ENCODE peak calls at places on chromosome X, in ten cellular contexts. D, N, C, S, J, Z, M, A, H and G are unnamed samples.

GRCh38 chrX:49844622-49845021 is 15.5 kb downstream of the PAGE4 start:
- DNase-seq in N (no peak), Z (peak; percentile 80), H (no peak), J (no peak), S (no peak), M (no peak), D (no peak), C (no peak), A (no peak), G (no peak)

GRCh38 chrX:11579856-11580595 is 85.7 kb downstream of the ARHGAP6 start:
- DNase-seq in S (peak; percentile 3), N (no peak), M (peak; percentile 9), H (no peak), C (no peak), Z (no peak), A (no peak), J (no peak), D (no peak), G (no peak)

GRCh38 chrX:80021611-80022010 is 7.1 kb downstream of the TBX22 start:
- DNase-seq in S (peak; percentile 17), A (no peak), D (no peak), C (no peak), J (no peak), Z (no peak), N (no peak), M (no peak), H (no peak), G (no peak)

GRCh38 chrX:153226344-153227190 is 47.5 kb downstream of the MAGEA1 start:
- DNase-seq in D (peak; percentile 87), A (no peak), N (no peak), H (peak; percentile 57), M (no peak), C (no peak), J (no peak), Z (no peak), S (peak; percentile 83), G (peak; percentile 84)

GRCh38 chrX:45479835-45480422 is 279.3 kb upstream of the DIPK2B start:
- DNase-seq in D (peak; percentile 13), J (peak; percentile 75), A (no peak), S (no peak), M (no peak), C (no peak), N (no peak), Z (no peak), H (peak; percentile 95), G (peak; percentile 96)

GRCh38 chrX:115560211-115560977 is 580 bp upstream of the PLS3 start:
- DNase-seq in Z (no peak), M (no peak), A (peak; percentile 70), H (peak; percentile 82), S (no peak), C (no peak), J (no peak), D (peak; percentile 79), N (no peak), G (peak; percentile 75)

GRCh38 chrX:140712413-140713173 is 3.0 kb downstream of the LINC00632 start:
- DNase-seq in J (no peak), S (peak; percentile 77), C (no peak), A (no peak), M (no peak), N (no peak), H (peak; percentile 13), D (peak; percentile 86), Z (peak; percentile 26), G (peak; percentile 54)

GRCh38 chrX:21382715-21383114 is 8.5 kb downstream of the CNKSR2 start:
- DNase-seq in J (no peak), S (no peak), N (no peak), Z (no peak), A (no peak), D (no peak), C (no peak), M (no peak), H (no peak), G (no peak)

GRCh38 chrX:12013220-12013619 is 125.1 kb upstream of the FRMPD4 start:
- DNase-seq in J (no peak), H (peak; percentile 43), C (no peak), M (no peak), A (no peak), N (no peak), S (no peak), Z (no peak), D (no peak), G (no peak)

GRCh38 chrX:68997911-68998310 is 167.3 kb downstream of the PJA1 start:
- DNase-seq in J (no peak), M (no peak), A (no peak), D (peak; percentile 38), C (no peak), S (no peak), Z (no peak), N (no peak), H (peak; percentile 46), G (no peak)